ENCODE peak calls at places on chromosomes 2 and 18, in six cellular contexts. One of them, this sample, is unnamed.

GRCh38 chr2:5914831-5915611 is 222.8 kb downstream of the SOX11 start:
- DNase-seq in activated T-helper 1 cell treated with anti-CD3 and anti-CD28 coated beads, Interleukin-2, amount 50 U/mL, for 16 hours: no peak
- DNase-seq in GF-D8: no peak
- DNase-seq in lung microvascular endothelial cell: no peak
- DNase-seq in C1 segment of cervical spinal cord: peak
- DNase-seq in aorta: no peak
- DNase-seq in this sample: no peak

GRCh38 chr2:184879671-184880070 is 281.3 kb downstream of the ZNF804A start:
- DNase-seq in aorta: no peak
- DNase-seq in lung microvascular endothelial cell: no peak
- DNase-seq in activated T-helper 1 cell treated with anti-CD3 and anti-CD28 coated beads, Interleukin-2, amount 50 U/mL, for 16 hours: no peak
- DNase-seq in C1 segment of cervical spinal cord: no peak
- DNase-seq in GF-D8: no peak
- DNase-seq in this sample: no peak

GRCh38 chr18:55633032-55633431 is 45.0 kb upstream of the TCF4 start:
- DNase-seq in GF-D8: no peak
- DNase-seq in lung microvascular endothelial cell: no peak
- DNase-seq in activated T-helper 1 cell treated with anti-CD3 and anti-CD28 coated beads, Interleukin-2, amount 50 U/mL, for 16 hours: no peak
- DNase-seq in C1 segment of cervical spinal cord: no peak
- DNase-seq in aorta: no peak
- DNase-seq in this sample: no peak

GRCh38 chr2:46862430-46862829 is 53.2 kb downstream of the MCFD2 start:
- DNase-seq in aorta: no peak
- DNase-seq in GF-D8: no peak
- DNase-seq in C1 segment of cervical spinal cord: no peak
- DNase-seq in lung microvascular endothelial cell: no peak
- DNase-seq in activated T-helper 1 cell treated with anti-CD3 and anti-CD28 coated beads, Interleukin-2, amount 50 U/mL, for 16 hours: no peak
- DNase-seq in this sample: no peak

GRCh38 chr2:44997948-44998347 is 11.3 kb downstream of the SIX2 start:
- DNase-seq in activated T-helper 1 cell treated with anti-CD3 and anti-CD28 coated beads, Interleukin-2, amount 50 U/mL, for 16 hours: no peak
- DNase-seq in aorta: no peak
- DNase-seq in C1 segment of cervical spinal cord: no peak
- DNase-seq in GF-D8: no peak
- DNase-seq in lung microvascular endothelial cell: no peak
- DNase-seq in this sample: no peak

GRCh38 chr2:51633073-51633472 is 601.1 kb upstream of the NRXN1 start:
- DNase-seq in lung microvascular endothelial cell: no peak
- DNase-seq in C1 segment of cervical spinal cord: no peak
- DNase-seq in aorta: no peak
- DNase-seq in GF-D8: no peak
- DNase-seq in activated T-helper 1 cell treated with anti-CD3 and anti-CD28 coated beads, Interleukin-2, amount 50 U/mL, for 16 hours: no peak
- DNase-seq in this sample: no peak

GRCh38 chr18:74604774-74605173 is 7.1 kb downstream of the ZNF407 start:
- DNase-seq in GF-D8: no peak
- DNase-seq in activated T-helper 1 cell treated with anti-CD3 and anti-CD28 coated beads, Interleukin-2, amount 50 U/mL, for 16 hours: no peak
- DNase-seq in C1 segment of cervical spinal cord: no peak
- DNase-seq in lung microvascular endothelial cell: no peak
- DNase-seq in aorta: no peak
- DNase-seq in this sample: no peak

GRCh38 chr2:239540174-239540573 is 139.4 kb upstream of the HDAC4 start:
- DNase-seq in lung microvascular endothelial cell: no peak
- DNase-seq in activated T-helper 1 cell treated with anti-CD3 and anti-CD28 coated beads, Interleukin-2, amount 50 U/mL, for 16 hours: no peak
- DNase-seq in aorta: peak
- DNase-seq in GF-D8: no peak
- DNase-seq in C1 segment of cervical spinal cord: no peak
- DNase-seq in this sample: no peak

GRCh38 chr2:238899386-238899785 is 51.5 kb downstream of the TWIST2 start:
- DNase-seq in C1 segment of cervical spinal cord: no peak
- DNase-seq in aorta: no peak
- DNase-seq in GF-D8: no peak
- DNase-seq in activated T-helper 1 cell treated with anti-CD3 and anti-CD28 coated beads, Interleukin-2, amount 50 U/mL, for 16 hours: no peak
- DNase-seq in lung microvascular endothelial cell: no peak
- DNase-seq in this sample: no peak

GRCh38 chr2:86697539-86697938 is 22.6 kb upstream of the RMND5A start:
- DNase-seq in C1 segment of cervical spinal cord: no peak
- DNase-seq in aorta: no peak
- DNase-seq in GF-D8: no peak
- DNase-seq in activated T-helper 1 cell treated with anti-CD3 and anti-CD28 coated beads, Interleukin-2, amount 50 U/mL, for 16 hours: no peak
- DNase-seq in lung microvascular endothelial cell: no peak
- DNase-seq in this sample: no peak

GRCh38 chr2:101745711-101746694 is 48.5 kb downstream of the MAP4K4 start:
- DNase-seq in aorta: no peak
- DNase-seq in GF-D8: no peak
- DNase-seq in C1 segment of cervical spinal cord: no peak
- DNase-seq in activated T-helper 1 cell treated with anti-CD3 and anti-CD28 coated beads, Interleukin-2, amount 50 U/mL, for 16 hours: no peak
- DNase-seq in lung microvascular endothelial cell: peak
- DNase-seq in this sample: peak

GRCh38 chr2:117523267-117523666 is 291.2 kb upstream of the DDX18 start:
- DNase-seq in C1 segment of cervical spinal cord: no peak
- DNase-seq in lung microvascular endothelial cell: peak
- DNase-seq in activated T-helper 1 cell treated with anti-CD3 and anti-CD28 coated beads, Interleukin-2, amount 50 U/mL, for 16 hours: no peak
- DNase-seq in aorta: peak
- DNase-seq in GF-D8: no peak
- DNase-seq in this sample: no peak